ENCODE peak calls at places on chromosomes 4 and X, in six cellular contexts. J is lung, C is bronchial epithelial cell, E is MM.1S, M is fibroblast of pulmonary artery, R is fibroblast of mammary gland. X is an unnamed sample.

GRCh38 chrX:38347136-38347535 is 5.3 kb upstream of the OTC start:
- DNase-seq in E (no peak), C (peak), R (peak), J (no peak), M (peak), X (peak)

GRCh38 chr4:95599777-95600436 is 51.1 kb upstream of the UNC5C start:
- DNase-seq in E (peak), R (no peak), C (no peak), J (no peak), M (no peak), X (no peak)

GRCh38 chrX:15815779-15816452 is 25.6 kb downstream of the ZRSR2 start:
- DNase-seq in J (no peak), E (peak), R (peak), C (peak), M (peak), X (peak)

GRCh38 chrX:70656304-70656703 is 211.7 kb downstream of the DLG3 start:
- DNase-seq in R (no peak), C (no peak), E (peak), M (no peak), J (no peak), X (no peak)

GRCh38 chrX:109472939-109473713 is 8.8 kb downstream of the GUCY2F start:
- DNase-seq in C (peak), E (peak), M (peak), R (peak), J (no peak), X (peak)

GRCh38 chrX:65451663-65452062 is 82.9 kb downstream of the LAS1L start:
- DNase-seq in E (peak), R (peak), C (peak), J (no peak), M (peak), X (no peak)

GRCh38 chr4:161900110-161900509 is 263.7 kb downstream of the FSTL5 start:
- DNase-seq in R (no peak), E (no peak), J (no peak), C (no peak), M (no peak), X (no peak)

GRCh38 chr4:153467897-153468262 is 1.7 kb downstream of the TMEM131L start:
- DNase-seq in R (no peak), M (peak), J (no peak), C (no peak), E (no peak), X (no peak)

GRCh38 chr4:53480909-53481308 is 103.5 kb downstream of the FIP1L1 start:
- DNase-seq in J (no peak), R (no peak), M (no peak), C (no peak), E (no peak), X (peak)

GRCh38 chr4:183878571-183878970 is 26.5 kb upstream of the STOX2 start:
- DNase-seq in R (no peak), E (no peak), C (no peak), M (no peak), J (no peak), X (no peak)

GRCh38 chr4:103786014-103786413 is 66.2 kb upstream of the TACR3 start:
- DNase-seq in M (peak), R (peak), J (no peak), C (peak), E (peak), X (peak)
- TF ChIP-seq CTCF in M (peak), R (peak), J (no peak), C (peak), E (peak), X (peak)

DNA sequence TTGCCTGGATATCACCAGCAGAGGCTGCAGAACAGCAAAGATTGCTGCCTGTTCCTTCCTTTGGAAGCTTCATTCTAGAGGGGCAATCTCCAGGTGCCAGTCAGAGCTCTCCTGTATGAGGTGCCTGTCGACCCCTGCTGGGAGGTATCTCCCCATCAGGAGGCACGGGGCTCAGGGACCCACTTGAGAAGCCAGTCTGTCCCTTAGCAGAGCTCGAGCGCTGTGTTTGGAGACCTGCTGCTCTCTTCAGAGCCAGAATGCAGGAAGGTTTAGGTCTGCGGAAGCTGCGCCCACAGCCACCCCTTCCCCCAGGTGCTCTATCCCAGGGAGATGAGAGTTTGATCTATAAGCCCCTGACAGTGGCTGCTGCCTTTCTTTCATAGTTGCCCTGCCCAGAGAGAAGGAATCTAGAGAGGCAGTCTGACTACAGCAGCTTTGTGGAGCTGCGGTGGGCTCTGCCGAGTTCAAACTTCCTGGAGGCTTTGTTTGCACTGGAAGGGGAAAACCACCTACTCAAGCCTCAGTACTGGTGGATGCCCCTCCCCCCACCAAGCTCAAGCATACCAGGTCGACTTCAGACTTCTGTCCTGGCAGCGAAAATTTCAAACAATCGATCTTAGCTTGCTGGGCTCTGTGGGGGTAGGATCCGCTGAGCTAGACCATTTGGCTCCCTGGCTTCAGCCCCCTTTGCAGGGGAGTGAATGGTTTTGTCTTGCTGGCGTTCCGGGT is 57.9 kb downstream of the DKK2 start:
- DNase-seq in M (no peak), E (peak), R (no peak), J (no peak), C (no peak), X (no peak)
- H3K4me3 ChIP-seq in M (no peak), E (no peak), R (no peak), J (no peak), C (no peak), X (no peak)

GRCh38 chrX:94288972-94289371 is 615.0 kb downstream of the FAM133A start:
- DNase-seq in C (no peak), E (no peak), J (no peak), R (no peak), M (no peak), X (no peak)

DNA sequence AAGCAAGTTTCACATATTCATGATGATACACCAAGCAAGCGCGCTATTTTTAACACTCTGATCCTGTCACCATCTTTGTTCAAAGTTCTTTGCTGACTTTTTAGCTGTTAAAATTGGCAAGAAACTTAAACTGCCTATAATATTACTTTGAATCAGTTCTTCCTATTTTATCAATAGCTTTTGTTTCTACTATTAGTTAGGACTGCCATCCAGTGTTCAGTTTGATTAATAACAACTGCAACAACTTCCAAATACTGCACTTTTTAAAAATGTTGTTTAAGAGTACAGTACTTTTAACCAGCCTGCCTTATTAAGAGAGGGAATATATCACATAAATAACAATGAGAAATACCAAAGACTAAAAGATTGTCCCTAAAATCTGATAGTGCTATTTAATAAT is 614.3 kb downstream of the FAM133A start:
- DNase-seq in E (peak), J (no peak), M (no peak), R (no peak), C (peak), X (no peak)
- TF ChIP-seq CTCF in E (no peak), J (no peak), M (no peak), R (no peak), C (no peak), X (no peak)

GRCh38 chr4:35525192-35525978 is 718.9 kb downstream of the ARAP2 start:
- DNase-seq in J (no peak), R (no peak), C (no peak), M (no peak), E (no peak), X (no peak)
- H3K4me3 ChIP-seq in J (no peak), R (no peak), C (no peak), M (no peak), E (no peak), X (no peak)

GRCh38 chr4:75708218-75708691 is 16.1 kb upstream of the USO1 start:
- DNase-seq in M (no peak), R (no peak), E (no peak), J (no peak), C (no peak), X (no peak)
- TF ChIP-seq CTCF in M (peak), R (peak), E (peak), J (peak), C (no peak), X (no peak)

GRCh38 chr4:146633471-146633800 is 5.3 kb upstream of the POU4F2 start:
- DNase-seq in C (no peak), J (no peak), E (no peak), R (no peak), M (no peak), X (no peak)
- H3K4me3 ChIP-seq in C (no peak), J (no peak), E (no peak), R (no peak), M (no peak), X (no peak)

DNA sequence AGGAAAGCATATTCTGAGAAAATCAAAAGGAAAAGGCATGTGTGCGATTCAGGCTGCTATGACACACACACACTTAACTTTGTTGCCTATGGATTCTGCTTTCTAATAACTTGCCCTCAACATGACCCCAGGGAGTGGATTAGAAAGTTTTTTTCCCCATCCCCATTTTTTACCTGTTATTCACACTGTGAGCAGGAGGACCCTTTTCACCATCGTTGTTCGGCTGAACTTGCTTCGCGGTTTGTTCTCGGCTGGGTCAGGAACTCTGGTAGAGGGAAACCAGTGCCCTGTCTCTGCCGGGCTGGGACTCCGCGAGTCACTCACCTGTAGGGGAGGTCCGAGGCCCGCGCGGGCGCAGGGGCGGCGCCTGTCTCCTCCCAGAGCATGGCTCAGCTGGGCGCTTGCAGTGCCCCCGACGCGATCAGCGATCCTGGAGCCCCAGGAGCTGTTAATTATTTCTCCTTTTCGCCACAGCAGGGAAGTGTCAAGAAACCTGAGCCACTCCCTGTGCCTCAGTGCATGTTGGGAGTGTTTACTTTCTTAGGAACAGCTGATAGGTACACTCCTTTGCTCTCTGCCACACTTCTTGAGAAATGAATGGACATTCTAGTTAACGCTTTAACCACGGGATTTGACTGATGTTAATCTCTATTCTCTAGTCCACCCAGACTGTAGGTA is at the start of gene RASSF6:
- DNase-seq in M (no peak), E (peak), C (peak), R (no peak), J (peak), X (peak)
- TF ChIP-seq CTCF in M (no peak), E (peak), C (peak), R (no peak), J (no peak), X (no peak)

DNA sequence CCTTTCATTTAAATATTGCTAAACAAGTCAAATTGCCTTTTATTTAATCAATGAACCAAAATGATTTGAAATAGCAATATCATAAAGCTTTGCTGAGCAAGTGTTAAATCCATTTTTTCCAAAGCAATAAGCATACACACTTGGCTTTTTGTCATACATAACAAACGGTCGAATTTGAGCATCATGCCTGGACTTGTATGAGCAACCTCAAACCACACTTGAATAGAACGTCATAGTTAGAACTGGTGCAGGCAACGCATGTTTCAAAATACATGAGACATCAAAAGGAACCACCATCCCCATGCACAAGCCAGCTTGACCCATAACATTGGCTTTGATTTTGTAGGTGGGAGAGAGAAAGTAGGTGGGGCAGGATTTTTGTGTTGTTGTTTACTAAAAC is 812.3 kb upstream of the FRG1 start:
- DNase-seq in E (no peak), M (no peak), C (peak), J (no peak), R (no peak), X (no peak)
- H3K4me3 ChIP-seq in E (no peak), M (no peak), C (no peak), J (no peak), R (no peak), X (no peak)

GRCh38 chr4:102500371-102501175 is 586 bp upstream of the NFKB1 start:
- DNase-seq in R (peak), M (peak), E (peak), J (peak), C (peak), X (peak)
- TF ChIP-seq CTCF in R (no peak), M (no peak), E (peak), J (no peak), C (no peak), X (no peak)

DNA sequence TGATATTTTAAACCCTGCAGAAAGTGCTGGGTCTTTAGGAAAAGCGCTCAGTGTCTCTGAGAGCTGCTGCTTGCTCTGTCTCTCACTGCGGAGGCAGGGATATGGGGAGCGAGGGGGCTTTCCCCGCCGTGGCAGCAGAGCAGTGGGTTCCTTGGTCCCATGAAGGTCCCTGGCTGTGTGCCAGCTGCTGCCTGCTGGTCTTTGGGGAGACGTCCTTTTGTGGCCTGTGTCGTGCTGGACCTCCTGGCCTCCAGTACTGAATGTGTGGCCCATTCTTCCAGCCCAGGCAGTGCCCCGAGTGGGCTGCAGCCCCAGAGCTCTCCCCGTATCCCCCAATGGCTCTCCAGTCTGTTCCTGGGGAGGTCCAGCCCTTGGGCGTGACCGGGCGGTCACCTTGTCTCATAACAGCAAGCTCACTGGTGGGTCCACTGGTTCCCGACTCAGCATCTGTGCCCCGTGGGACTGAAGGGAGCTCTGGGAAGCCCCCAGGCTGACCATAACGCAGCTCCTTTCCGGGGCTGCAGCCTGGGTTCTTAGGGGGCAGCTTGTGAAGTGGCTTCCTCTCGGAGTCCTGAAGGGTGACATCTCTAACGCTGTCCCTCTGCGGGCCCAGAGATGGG is 115.6 kb downstream of the SMIM20 start:
- DNase-seq in M (no peak), J (no peak), E (no peak), C (no peak), R (no peak), X (no peak)
- H3K4me3 ChIP-seq in M (no peak), J (no peak), E (no peak), C (no peak), R (no peak), X (no peak)